ENCODE peak calls at places on chromosomes 12 and 14, in five cellular contexts. N is non-pigmented ciliary epithelial cell, O is tibial artery, K is H1, X is ecto neural progenitor cell. G is an unnamed sample.

GRCh38 chr12:3333991-3334391 is 157.0 kb upstream of the PRMT8 start:
- DNase-seq in O (no peak), K (no peak), N (no peak), X (peak), G (no peak)

GRCh38 chr12:94649349-94650142 is 811 bp downstream of the TMCC3 start:
- DNase-seq in N (no peak), X (peak), K (no peak), O (peak), G (no peak)

GRCh38 chr12:69099201-69099837 is 140.1 kb upstream of the CPSF6 start:
- DNase-seq in O (no peak), N (no peak), K (no peak), X (no peak), G (no peak)

GRCh38 chr14:61561657-61562276 is 133.5 kb upstream of the HIF1A start:
- DNase-seq in K (no peak), N (peak), O (peak), X (no peak), G (peak)

GRCh38 chr12:105834496-105834895 is 304.3 kb downstream of the NUAK1 start:
- DNase-seq in K (no peak), X (no peak), N (no peak), O (no peak), G (no peak)

GRCh38 chr14:95518045-95518751 is 1.7 kb upstream of the SYNE3 start:
- DNase-seq in X (no peak), K (no peak), O (no peak), N (no peak), G (no peak)

GRCh38 chr14:50830044-50830931 is 674 bp downstream of the NIN start:
- DNase-seq in K (no peak), O (peak), N (no peak), X (peak), G (peak)

GRCh38 chr12:6899837-6900519 is 4.6 kb upstream of the LRRC23 start:
- DNase-seq in X (no peak), K (no peak), N (no peak), O (peak), G (no peak)

GRCh38 chr14:101628471-101628966 is 67.2 kb downstream of the DIO3 start:
- DNase-seq in K (peak), O (peak), N (peak), X (peak), G (peak)

GRCh38 chr12:34236073-34236472 is 213.8 kb downstream of the ALG10 start:
- DNase-seq in X (no peak), K (no peak), N (no peak), O (no peak), G (no peak)

GRCh38 chr14:23121401-23121800 is 2.3 kb upstream of the CEBPE start:
- DNase-seq in O (no peak), K (no peak), N (no peak), X (peak), G (no peak)

GRCh38 chr14:75597149-75597548 is 18.7 kb downstream of the FLVCR2 start:
- DNase-seq in O (no peak), X (no peak), N (no peak), K (no peak), G (no peak)

GRCh38 chr12:116078396-116078795 is 199.1 kb downstream of the MED13L start:
- DNase-seq in O (no peak), X (no peak), K (no peak), N (no peak), G (no peak)

GRCh38 chr14:60064491-60065072 is 27.1 kb upstream of the PCNX4 start:
- DNase-seq in N (peak), K (no peak), O (no peak), X (no peak), G (peak)

GRCh38 chr12:111410229-111411186 is 4.8 kb downstream of the SH2B3 start:
- DNase-seq in X (no peak), O (no peak), K (no peak), N (no peak), G (no peak)

GRCh38 chr14:96089401-96089800 is 50.2 kb downstream of the C14orf132 start:
- DNase-seq in N (no peak), K (no peak), X (no peak), O (no peak), G (no peak)

GRCh38 chr12:100716949-100717732 is 77.4 kb upstream of the ANO4 start:
- DNase-seq in N (no peak), X (peak), K (no peak), O (no peak), G (no peak)

GRCh38 chr12:123142948-123143752 is 7.7 kb downstream of the PITPNM2 start:
- DNase-seq in N (no peak), O (no peak), X (no peak), K (no peak), G (no peak)

GRCh38 chr14:95291859-95292542 is 27.7 kb downstream of the CLMN start:
- DNase-seq in O (peak), K (no peak), X (no peak), N (no peak), G (peak)

GRCh38 chr12:9674226-9674590 is 4.7 kb downstream of the CLEC2D start:
- DNase-seq in X (no peak), O (no peak), K (no peak), N (no peak), G (no peak)

GRCh38 chr14:52599974-52600373 is 47.3 kb downstream of the GPR137C start:
- DNase-seq in O (no peak), N (no peak), K (no peak), X (no peak), G (no peak)

GRCh38 chr12:1252758-1253157 is 261.7 kb downstream of the ERC1 start:
- DNase-seq in O (no peak), X (no peak), K (no peak), N (no peak), G (no peak)

GRCh38 chr12:111766608-111767361 is at the start of gene ALDH2:
- DNase-seq in K (peak), O (peak), X (peak), N (no peak), G (peak)

GRCh38 chr12:12158858-12159257 is 88.1 kb downstream of the BCL2L14 start:
- DNase-seq in N (no peak), O (no peak), X (no peak), K (no peak), G (no peak)

G was measured in RKO.